ENCODE peak calls at places on chromosomes 5 and 9, in five cellular contexts. One of them, this sample, is unnamed.
A peak's percentile ranks its signal among the peaks of the same experiment; 100 is the strongest.

GRCh38 chr5:131264453-131265200 is 774 bp downstream of the CDC42SE2 start:
- DNase-seq in activated CD8-positive, alpha-beta T cell treated with anti-CD3 and anti-CD28 coated beads for 36 hours: peak; percentile 65
- DNase-seq in endothelial cell: peak; percentile 49
- DNase-seq in neural crest cell: peak; percentile 15
- DNase-seq in H9: peak; percentile 49
- DNase-seq in this sample: peak; percentile 46

GRCh38 chr9:272251-273213 is 57.9 kb downstream of the DOCK8 start:
- DNase-seq in activated CD8-positive, alpha-beta T cell treated with anti-CD3 and anti-CD28 coated beads for 36 hours: peak; percentile 90
- DNase-seq in endothelial cell: no peak
- DNase-seq in neural crest cell: no peak
- DNase-seq in H9: no peak
- DNase-seq in this sample: no peak

GRCh38 chr9:4985376-4986266 is 549 bp downstream of the JAK2 start:
- DNase-seq in neural crest cell: peak; percentile 15
- DNase-seq in endothelial cell: peak; percentile 22
- DNase-seq in activated CD8-positive, alpha-beta T cell treated with anti-CD3 and anti-CD28 coated beads for 36 hours: peak; percentile 39
- DNase-seq in H9: peak; percentile 45
- DNase-seq in this sample: no peak

GRCh38 chr5:68067353-68067752 is 148.2 kb upstream of the PIK3R1 start:
- DNase-seq in activated CD8-positive, alpha-beta T cell treated with anti-CD3 and anti-CD28 coated beads for 36 hours: no peak
- DNase-seq in neural crest cell: no peak
- DNase-seq in endothelial cell: no peak
- DNase-seq in H9: no peak
- DNase-seq in this sample: no peak

GRCh38 chr9:101140728-101141127 is 112.2 kb downstream of the PLPPR1 start:
- DNase-seq in activated CD8-positive, alpha-beta T cell treated with anti-CD3 and anti-CD28 coated beads for 36 hours: no peak
- DNase-seq in neural crest cell: no peak
- DNase-seq in H9: no peak
- DNase-seq in endothelial cell: no peak
- DNase-seq in this sample: no peak

GRCh38 chr5:55650391-55650790 is 61.7 kb downstream of the SLC38A9 start:
- DNase-seq in H9: no peak
- DNase-seq in activated CD8-positive, alpha-beta T cell treated with anti-CD3 and anti-CD28 coated beads for 36 hours: no peak
- DNase-seq in endothelial cell: no peak
- DNase-seq in neural crest cell: no peak
- DNase-seq in this sample: no peak

GRCh38 chr5:75236322-75237316 is at the start of gene ANKRD31:
- DNase-seq in endothelial cell: peak; percentile 83
- DNase-seq in neural crest cell: peak; percentile 75
- DNase-seq in H9: peak; percentile 76
- DNase-seq in activated CD8-positive, alpha-beta T cell treated with anti-CD3 and anti-CD28 coated beads for 36 hours: peak; percentile 88
- DNase-seq in this sample: peak; percentile 89

GRCh38 chr5:177490992-177491391 is 6.4 kb downstream of the PDLIM7 start:
- DNase-seq in activated CD8-positive, alpha-beta T cell treated with anti-CD3 and anti-CD28 coated beads for 36 hours: no peak
- DNase-seq in H9: no peak
- DNase-seq in endothelial cell: no peak
- DNase-seq in neural crest cell: no peak
- DNase-seq in this sample: no peak

GRCh38 chr9:98983295-98984268 is 39.9 kb downstream of the COL15A1 start:
- DNase-seq in activated CD8-positive, alpha-beta T cell treated with anti-CD3 and anti-CD28 coated beads for 36 hours: no peak
- DNase-seq in endothelial cell: no peak
- DNase-seq in neural crest cell: no peak
- DNase-seq in H9: no peak
- DNase-seq in this sample: no peak

GRCh38 chr5:131944700-131945550 is 538 bp downstream of the MEIKIN start:
- DNase-seq in H9: peak; percentile 31
- DNase-seq in endothelial cell: no peak
- DNase-seq in activated CD8-positive, alpha-beta T cell treated with anti-CD3 and anti-CD28 coated beads for 36 hours: no peak
- DNase-seq in neural crest cell: no peak
- DNase-seq in this sample: no peak

GRCh38 chr9:14779566-14780022 is 57.1 kb upstream of the CER1 start:
- DNase-seq in activated CD8-positive, alpha-beta T cell treated with anti-CD3 and anti-CD28 coated beads for 36 hours: no peak
- DNase-seq in H9: no peak
- DNase-seq in endothelial cell: no peak
- DNase-seq in neural crest cell: no peak
- DNase-seq in this sample: no peak

GRCh38 chr9:97312101-97312500 is 4.6 kb downstream of the CCDC180 start:
- DNase-seq in neural crest cell: no peak
- DNase-seq in endothelial cell: no peak
- DNase-seq in activated CD8-positive, alpha-beta T cell treated with anti-CD3 and anti-CD28 coated beads for 36 hours: no peak
- DNase-seq in H9: no peak
- DNase-seq in this sample: no peak

GRCh38 chr5:79829260-79829659 is 139.6 kb downstream of the CMYA5 start:
- DNase-seq in activated CD8-positive, alpha-beta T cell treated with anti-CD3 and anti-CD28 coated beads for 36 hours: peak; percentile 20
- DNase-seq in neural crest cell: peak; percentile 26
- DNase-seq in endothelial cell: peak; percentile 43
- DNase-seq in H9: peak; percentile 81
- DNase-seq in this sample: peak; percentile 41

GRCh38 chr5:106894964-106895363 is 775.8 kb downstream of the EFNA5 start:
- DNase-seq in H9: no peak
- DNase-seq in endothelial cell: no peak
- DNase-seq in activated CD8-positive, alpha-beta T cell treated with anti-CD3 and anti-CD28 coated beads for 36 hours: no peak
- DNase-seq in neural crest cell: no peak
- DNase-seq in this sample: no peak

GRCh38 chr9:126763130-126763764 is 41.6 kb upstream of the ZBTB43 start:
- DNase-seq in endothelial cell: no peak
- DNase-seq in neural crest cell: no peak
- DNase-seq in activated CD8-positive, alpha-beta T cell treated with anti-CD3 and anti-CD28 coated beads for 36 hours: peak; percentile 26
- DNase-seq in H9: peak; percentile 54
- DNase-seq in this sample: peak; percentile 55

GRCh38 chr5:54007822-54008777 is 302.3 kb downstream of the ARL15 start:
- DNase-seq in endothelial cell: no peak
- DNase-seq in neural crest cell: no peak
- DNase-seq in H9: no peak
- DNase-seq in activated CD8-positive, alpha-beta T cell treated with anti-CD3 and anti-CD28 coated beads for 36 hours: no peak
- DNase-seq in this sample: no peak

GRCh38 chr5:34789021-34789531 is 49.9 kb upstream of the TTC23L start:
- DNase-seq in activated CD8-positive, alpha-beta T cell treated with anti-CD3 and anti-CD28 coated beads for 36 hours: no peak
- DNase-seq in neural crest cell: no peak
- DNase-seq in endothelial cell: no peak
- DNase-seq in H9: no peak
- DNase-seq in this sample: no peak

GRCh38 chr5:165559645-165560044 is 2054.2 kb downstream of the MAT2B start:
- DNase-seq in neural crest cell: no peak
- DNase-seq in endothelial cell: no peak
- DNase-seq in activated CD8-positive, alpha-beta T cell treated with anti-CD3 and anti-CD28 coated beads for 36 hours: no peak
- DNase-seq in H9: no peak
- DNase-seq in this sample: no peak

GRCh38 chr5:78504726-78505431 is 143.7 kb downstream of the LHFPL2 start:
- DNase-seq in activated CD8-positive, alpha-beta T cell treated with anti-CD3 and anti-CD28 coated beads for 36 hours: no peak
- DNase-seq in endothelial cell: no peak
- DNase-seq in neural crest cell: no peak
- DNase-seq in H9: no peak
- DNase-seq in this sample: peak; percentile 91

GRCh38 chr5:127934791-127935256 is 148.7 kb upstream of the SLC12A2 start:
- DNase-seq in activated CD8-positive, alpha-beta T cell treated with anti-CD3 and anti-CD28 coated beads for 36 hours: no peak
- DNase-seq in H9: peak; percentile 63
- DNase-seq in neural crest cell: no peak
- DNase-seq in endothelial cell: no peak
- DNase-seq in this sample: no peak

GRCh38 chr5:119284031-119284430 is 71.8 kb upstream of the TNFAIP8 start:
- DNase-seq in activated CD8-positive, alpha-beta T cell treated with anti-CD3 and anti-CD28 coated beads for 36 hours: no peak
- DNase-seq in endothelial cell: no peak
- DNase-seq in neural crest cell: no peak
- DNase-seq in H9: no peak
- DNase-seq in this sample: no peak

GRCh38 chr9:117412006-117412715 is 2.7 kb downstream of the ASTN2 start:
- DNase-seq in neural crest cell: no peak
- DNase-seq in activated CD8-positive, alpha-beta T cell treated with anti-CD3 and anti-CD28 coated beads for 36 hours: no peak
- DNase-seq in H9: peak; percentile 32
- DNase-seq in endothelial cell: no peak
- DNase-seq in this sample: peak; percentile 72

GRCh38 chr5:178589180-178590140 is 733 bp downstream of the COL23A1 start:
- DNase-seq in endothelial cell: peak; percentile 68
- DNase-seq in H9: peak; percentile 45
- DNase-seq in activated CD8-positive, alpha-beta T cell treated with anti-CD3 and anti-CD28 coated beads for 36 hours: peak; percentile 18
- DNase-seq in neural crest cell: peak; percentile 43
- DNase-seq in this sample: peak; percentile 72

GRCh38 chr5:80170117-80170535 is 85.7 kb downstream of the SERINC5 start:
- DNase-seq in H9: no peak
- DNase-seq in endothelial cell: no peak
- DNase-seq in activated CD8-positive, alpha-beta T cell treated with anti-CD3 and anti-CD28 coated beads for 36 hours: no peak
- DNase-seq in neural crest cell: no peak
- DNase-seq in this sample: peak; percentile 79

DNA sequence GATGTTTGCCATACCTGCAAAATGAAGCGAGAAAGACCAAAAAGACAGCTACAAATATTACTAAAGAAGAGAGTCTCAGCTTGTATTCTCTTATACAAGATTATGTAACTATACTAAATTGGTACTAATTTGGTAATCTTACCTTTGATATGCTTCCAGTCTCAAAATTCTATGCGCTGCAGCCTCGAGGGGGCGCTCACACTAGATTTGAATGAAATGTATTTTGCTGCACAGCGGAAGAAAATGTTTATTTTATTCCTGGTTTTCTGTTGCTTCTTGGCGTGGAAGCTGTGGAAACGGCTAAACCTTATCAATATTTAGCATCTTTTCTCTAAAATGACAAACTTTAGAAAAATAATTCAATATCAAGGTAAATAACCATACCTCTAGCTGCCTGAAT is 267.0 kb upstream of the NUDT12 start:
- DNase-seq in endothelial cell: peak; percentile 37
- DNase-seq in neural crest cell: no peak
- DNase-seq in H9: no peak
- DNase-seq in activated CD8-positive, alpha-beta T cell treated with anti-CD3 and anti-CD28 coated beads for 36 hours: peak; percentile 5
- DNase-seq in this sample: no peak
- TF ChIP-seq CTCF in endothelial cell: peak; percentile 74
- TF ChIP-seq CTCF in neural crest cell: peak; percentile 57
- TF ChIP-seq CTCF in H9: peak; percentile 83
- TF ChIP-seq CTCF in activated CD8-positive, alpha-beta T cell treated with anti-CD3 and anti-CD28 coated beads for 36 hours: peak; percentile 19
- TF ChIP-seq CTCF in this sample: peak; percentile 32

DNA sequence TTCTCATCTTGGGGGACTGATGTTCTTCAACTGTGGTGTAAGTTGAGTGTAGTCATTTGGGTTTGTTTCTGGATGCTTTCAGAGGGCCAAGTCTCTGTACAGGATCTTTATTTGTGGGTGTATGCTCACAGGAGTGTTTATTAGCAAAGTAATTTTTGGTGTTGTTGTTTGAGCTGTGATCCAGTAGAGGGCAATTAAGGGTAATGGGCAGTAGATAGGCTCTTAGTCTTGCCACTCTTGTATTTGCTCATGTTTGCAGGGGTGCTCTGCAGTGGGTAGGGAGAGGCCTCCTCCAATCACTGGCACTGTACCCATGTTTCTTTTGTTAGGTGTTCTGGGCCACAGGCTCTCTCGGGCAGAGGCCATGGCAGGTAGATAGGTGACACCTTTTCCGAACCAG is 45.9 kb upstream of the ITGA2 start:
- DNase-seq in activated CD8-positive, alpha-beta T cell treated with anti-CD3 and anti-CD28 coated beads for 36 hours: no peak
- DNase-seq in H9: no peak
- DNase-seq in neural crest cell: no peak
- DNase-seq in endothelial cell: no peak
- DNase-seq in this sample: no peak
- TF ChIP-seq CTCF in activated CD8-positive, alpha-beta T cell treated with anti-CD3 and anti-CD28 coated beads for 36 hours: no peak
- TF ChIP-seq CTCF in H9: peak; percentile 32
- TF ChIP-seq CTCF in neural crest cell: no peak
- TF ChIP-seq CTCF in endothelial cell: no peak
- TF ChIP-seq CTCF in this sample: peak; percentile 16

GRCh38 chr9:38706493-38706892 is 13.4 kb downstream of the FAM240B start:
- DNase-seq in neural crest cell: no peak
- DNase-seq in H9: no peak
- DNase-seq in endothelial cell: no peak
- DNase-seq in activated CD8-positive, alpha-beta T cell treated with anti-CD3 and anti-CD28 coated beads for 36 hours: no peak
- DNase-seq in this sample: no peak

GRCh38 chr9:38713426-38713825 is 6.5 kb downstream of the FAM240B start:
- DNase-seq in neural crest cell: no peak
- DNase-seq in endothelial cell: no peak
- DNase-seq in H9: no peak
- DNase-seq in activated CD8-positive, alpha-beta T cell treated with anti-CD3 and anti-CD28 coated beads for 36 hours: no peak
- DNase-seq in this sample: no peak

GRCh38 chr9:38708759-38709158 is 11.2 kb downstream of the FAM240B start:
- DNase-seq in activated CD8-positive, alpha-beta T cell treated with anti-CD3 and anti-CD28 coated beads for 36 hours: no peak
- DNase-seq in H9: no peak
- DNase-seq in endothelial cell: no peak
- DNase-seq in neural crest cell: no peak
- DNase-seq in this sample: no peak

GRCh38 chr9:38705917-38706316 is 14.0 kb downstream of the FAM240B start:
- DNase-seq in neural crest cell: no peak
- DNase-seq in H9: no peak
- DNase-seq in endothelial cell: no peak
- DNase-seq in activated CD8-positive, alpha-beta T cell treated with anti-CD3 and anti-CD28 coated beads for 36 hours: no peak
- DNase-seq in this sample: no peak

DNA sequence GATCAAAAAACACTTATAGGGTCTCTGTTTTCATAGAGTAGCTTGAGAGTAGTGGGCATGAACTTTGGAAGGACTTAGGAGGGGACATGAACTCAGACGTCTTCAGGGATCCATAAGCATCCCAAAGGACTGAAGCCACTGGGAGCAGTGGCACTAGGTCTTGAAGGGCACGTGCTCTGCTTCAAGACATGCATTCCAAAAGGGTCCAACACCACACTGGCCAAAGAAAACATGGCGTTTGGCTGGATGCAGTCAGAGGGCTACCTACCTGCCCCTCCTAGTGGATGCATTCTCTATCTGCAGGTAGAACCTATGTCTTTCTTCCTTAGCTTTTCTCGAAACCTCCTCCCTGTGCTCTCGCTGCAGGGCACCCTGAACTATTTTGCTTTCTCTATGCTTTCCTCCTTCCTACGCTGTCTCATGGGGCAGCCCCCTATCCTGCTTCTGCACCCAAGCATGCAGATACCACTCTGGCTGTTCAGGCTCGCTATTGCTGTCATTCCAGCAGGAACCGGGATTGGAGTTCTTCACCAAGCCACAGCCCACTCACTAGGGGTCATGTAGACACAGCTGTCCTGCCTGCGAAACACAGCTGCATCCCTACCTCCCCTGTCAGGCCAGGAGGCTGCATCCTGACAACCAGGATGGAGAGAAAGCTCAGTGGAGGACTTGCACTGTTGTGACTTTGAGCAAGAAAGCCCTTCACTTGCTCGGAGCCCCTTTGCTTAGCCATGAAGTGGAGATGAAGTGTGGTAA is 11.9 kb downstream of the FAM240B start:
- DNase-seq in H9: peak; percentile 62
- DNase-seq in activated CD8-positive, alpha-beta T cell treated with anti-CD3 and anti-CD28 coated beads for 36 hours: no peak
- DNase-seq in neural crest cell: no peak
- DNase-seq in endothelial cell: no peak
- DNase-seq in this sample: no peak
- TF ChIP-seq CTCF in H9: peak; percentile 79
- TF ChIP-seq CTCF in activated CD8-positive, alpha-beta T cell treated with anti-CD3 and anti-CD28 coated beads for 36 hours: no peak
- TF ChIP-seq CTCF in neural crest cell: peak; percentile 39
- TF ChIP-seq CTCF in endothelial cell: peak; percentile 36
- TF ChIP-seq CTCF in this sample: peak; percentile 65

DNA sequence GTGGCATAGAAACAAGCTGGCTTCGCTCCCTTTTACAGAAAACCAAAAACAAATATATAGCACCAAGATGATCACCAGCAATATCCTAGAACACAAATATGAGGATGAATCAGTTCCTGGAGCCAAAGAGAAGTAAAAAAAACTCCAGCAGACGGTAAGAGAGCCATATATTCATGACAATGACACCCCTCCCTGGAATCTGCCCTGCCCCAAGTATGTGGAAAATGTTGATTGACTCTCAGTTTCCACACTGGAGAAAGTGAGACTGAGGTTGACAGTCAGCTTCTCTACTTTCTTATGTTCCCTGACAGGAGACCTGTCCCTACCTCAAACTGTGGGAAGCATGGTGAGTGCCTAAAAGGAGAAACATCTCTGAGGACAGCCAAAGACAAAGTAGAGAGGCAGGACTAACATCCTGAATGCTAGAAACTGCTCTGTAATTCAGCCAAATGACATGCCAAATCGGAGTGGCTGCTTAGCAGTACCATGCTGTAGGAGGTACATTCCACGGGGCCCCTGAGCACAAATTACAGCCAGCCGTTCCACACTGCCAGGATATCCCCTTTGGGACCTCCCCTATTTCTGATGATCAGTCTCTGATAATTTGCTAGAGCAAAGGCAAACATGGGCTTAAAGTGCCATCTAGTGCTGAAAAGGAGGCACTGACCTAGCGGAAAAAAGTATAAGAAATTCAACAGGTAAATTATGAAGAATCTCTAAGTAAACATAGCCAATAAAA is 424.0 kb upstream of the RGMB start:
- DNase-seq in neural crest cell: no peak
- DNase-seq in H9: no peak
- DNase-seq in endothelial cell: no peak
- DNase-seq in activated CD8-positive, alpha-beta T cell treated with anti-CD3 and anti-CD28 coated beads for 36 hours: no peak
- DNase-seq in this sample: no peak
- TF ChIP-seq CTCF in neural crest cell: peak; percentile 59
- TF ChIP-seq CTCF in H9: peak; percentile 83
- TF ChIP-seq CTCF in endothelial cell: peak; percentile 57
- TF ChIP-seq CTCF in activated CD8-positive, alpha-beta T cell treated with anti-CD3 and anti-CD28 coated beads for 36 hours: peak; percentile 35
- TF ChIP-seq CTCF in this sample: peak; percentile 66

This sample was measured in BE2C.